ENCODE peak calls at places on chromosomes 7 and 10, in six cellular contexts. F is mesothelial cell of epicardium, K is BE2C, A is hepatocyte, E is WERI-Rb-1, B is tibial artery. X is an unnamed sample.

GRCh38 chr7:89334785-89335184 is 539.2 kb upstream of the TEX47 start:
- DNase-seq in F (no peak), K (no peak), A (no peak), E (no peak), B (no peak), X (no peak)

GRCh38 chr7:128247640-128248194 is 6.6 kb downstream of the LEP start:
- DNase-seq in F (no peak), K (no peak), A (no peak), E (no peak), B (no peak), X (peak; percentile 46)

GRCh38 chr7:3517344-3517743 is 216.3 kb downstream of the SDK1 start:
- DNase-seq in F (no peak), K (no peak), A (no peak), E (no peak), B (no peak), X (no peak)

GRCh38 chr7:28389504-28390385 is 22.6 kb upstream of the CREB5 start:
- DNase-seq in F (no peak), K (peak; percentile 19), A (peak; percentile 86), E (no peak), B (no peak), X (peak; percentile 39)

GRCh38 chr7:100369105-100369504 is 4.2 kb upstream of the PILRA start:
- DNase-seq in F (no peak), K (no peak), A (no peak), E (no peak), B (peak; percentile 71), X (no peak)

GRCh38 chr7:44636041-44636580 is 29.7 kb downstream of the OGDH start:
- DNase-seq in F (no peak), K (no peak), A (peak; percentile 46), E (no peak), B (no peak), X (no peak)

GRCh38 chr7:143369678-143370651 is 7.5 kb upstream of the FAM131B start:
- DNase-seq in F (no peak), K (no peak), A (no peak), E (no peak), B (no peak), X (no peak)

GRCh38 chr10:44400553-44400952 is 15.7 kb upstream of the CXCL12 start:
- DNase-seq in F (no peak), K (no peak), A (no peak), E (no peak), B (no peak), X (no peak)

GRCh38 chr7:140297192-140297591 is 101.1 kb downstream of the SLC37A3 start:
- DNase-seq in F (no peak), K (no peak), A (no peak), E (no peak), B (no peak), X (no peak)

GRCh38 chr10:88200637-88201036 is 337.2 kb downstream of the PTEN start:
- DNase-seq in F (no peak), K (no peak), A (no peak), E (no peak), B (no peak), X (peak; percentile 7)

GRCh38 chr7:107446988-107447387 is 22.9 kb upstream of the GPR22 start:
- DNase-seq in F (no peak), K (no peak), A (no peak), E (no peak), B (no peak), X (no peak)

GRCh38 chr7:151382079-151382885 is 27.6 kb downstream of the WDR86 start:
- DNase-seq in F (no peak), K (no peak), A (no peak), E (peak; percentile 6), B (no peak), X (no peak)

GRCh38 chr7:17274551-17275245 is 23.8 kb upstream of the AHR start:
- DNase-seq in F (no peak), K (no peak), A (no peak), E (no peak), B (no peak), X (peak; percentile 64)

GRCh38 chr7:20797174-20798080 is 10.7 kb upstream of the SP8 start:
- DNase-seq in F (no peak), K (no peak), A (no peak), E (peak; percentile 62), B (no peak), X (no peak)

GRCh38 chr10:24617771-24618396 is 105.8 kb downstream of the ARHGAP21 start:
- DNase-seq in F (peak; percentile 52), K (peak; percentile 51), A (peak; percentile 52), E (peak; percentile 32), B (peak; percentile 36), X (peak; percentile 75)

GRCh38 chr10:21372651-21373410 is 152.7 kb downstream of the SKIDA1 start:
- DNase-seq in F (no peak), K (no peak), A (peak; percentile 66), E (no peak), B (peak; percentile 60), X (peak; percentile 57)

GRCh38 chr10:61350794-61351193 is 102.4 kb downstream of the TMEM26 start:
- DNase-seq in F (no peak), K (no peak), A (no peak), E (no peak), B (no peak), X (no peak)

GRCh38 chr10:52779541-52780390 is 7.2 kb upstream of the MBL2 start:
- DNase-seq in F (peak; percentile 90), K (peak; percentile 75), A (peak; percentile 87), E (peak; percentile 49), B (peak; percentile 33), X (peak; percentile 87)

GRCh38 chr10:52776471-52776903 is 3.9 kb upstream of the MBL2 start:
- DNase-seq in F (no peak), K (no peak), A (no peak), E (no peak), B (no peak), X (no peak)

GRCh38 chr10:52780391-52781155 is 8.0 kb upstream of the MBL2 start:
- DNase-seq in F (no peak), K (no peak), A (no peak), E (no peak), B (no peak), X (no peak)

GRCh38 chr10:52777414-52777813 is 4.8 kb upstream of the MBL2 start:
- DNase-seq in F (no peak), K (no peak), A (no peak), E (no peak), B (no peak), X (no peak)

GRCh38 chr10:52778511-52779392 is 6.2 kb upstream of the MBL2 start:
- DNase-seq in F (no peak), K (peak; percentile 28), A (no peak), E (peak; percentile 12), B (no peak), X (no peak)
- TF ChIP-seq CTCF in F (peak; percentile 18), K (peak; percentile 47), A (peak; percentile 22), E (peak; percentile 47), B (peak; percentile 14), X (peak; percentile 55)

DNA sequence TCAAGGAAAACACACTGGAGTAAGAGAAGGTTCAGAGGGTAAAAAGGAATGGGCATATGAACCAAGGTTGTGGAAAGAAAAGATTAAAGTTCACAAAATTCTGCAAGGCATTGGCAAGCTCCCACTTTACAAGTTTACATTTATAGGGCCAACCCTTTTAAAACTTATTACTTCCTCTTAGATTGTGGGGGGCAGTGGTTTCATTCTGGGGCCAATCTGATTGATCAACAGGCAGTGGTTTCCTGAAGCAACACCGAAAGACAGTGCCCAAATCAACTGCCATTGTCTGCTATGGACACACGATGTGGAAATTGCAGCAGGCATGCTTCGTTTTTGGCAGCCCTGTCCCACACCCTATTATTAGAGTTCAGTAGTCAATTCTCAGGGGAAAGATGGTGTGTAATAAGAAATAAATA is 154.0 kb downstream of the SGMS1 start:
- DNase-seq in F (no peak), K (no peak), A (no peak), E (no peak), B (no peak), X (no peak)
- TF ChIP-seq CTCF in F (no peak), K (no peak), A (no peak), E (no peak), B (no peak), X (no peak)

GRCh38 chr7:104415700-104416099 is 87.3 kb downstream of the LHFPL3 start:
- DNase-seq in F (no peak), K (no peak), A (no peak), E (peak; percentile 19), B (no peak), X (no peak)
- TF ChIP-seq CTCF in F (no peak), K (peak; percentile 20), A (no peak), E (peak; percentile 61), B (no peak), X (no peak)

DNA sequence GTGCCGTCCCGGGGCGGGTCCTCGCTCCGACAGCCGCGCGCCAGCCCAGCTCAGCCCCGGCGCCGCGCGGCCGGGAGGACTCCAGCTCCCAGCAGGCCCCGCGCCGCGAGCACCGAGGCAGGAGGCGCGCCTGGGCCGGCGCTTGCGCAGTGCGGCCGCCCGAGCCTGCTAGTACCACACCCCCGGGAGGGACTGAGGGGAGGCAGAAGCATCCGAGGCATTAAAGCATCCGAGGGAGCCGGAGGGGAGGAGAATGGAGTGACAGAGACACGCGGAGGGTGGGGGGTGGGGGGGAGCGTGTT is at the start of gene GRK5:
- DNase-seq in F (peak; percentile 92), K (peak; percentile 96), A (peak; percentile 99), E (peak; percentile 96), B (peak; percentile 97), X (peak; percentile 89)
- TF ChIP-seq CTCF in F (no peak), K (no peak), A (no peak), E (no peak), B (no peak), X (no peak)

DNA sequence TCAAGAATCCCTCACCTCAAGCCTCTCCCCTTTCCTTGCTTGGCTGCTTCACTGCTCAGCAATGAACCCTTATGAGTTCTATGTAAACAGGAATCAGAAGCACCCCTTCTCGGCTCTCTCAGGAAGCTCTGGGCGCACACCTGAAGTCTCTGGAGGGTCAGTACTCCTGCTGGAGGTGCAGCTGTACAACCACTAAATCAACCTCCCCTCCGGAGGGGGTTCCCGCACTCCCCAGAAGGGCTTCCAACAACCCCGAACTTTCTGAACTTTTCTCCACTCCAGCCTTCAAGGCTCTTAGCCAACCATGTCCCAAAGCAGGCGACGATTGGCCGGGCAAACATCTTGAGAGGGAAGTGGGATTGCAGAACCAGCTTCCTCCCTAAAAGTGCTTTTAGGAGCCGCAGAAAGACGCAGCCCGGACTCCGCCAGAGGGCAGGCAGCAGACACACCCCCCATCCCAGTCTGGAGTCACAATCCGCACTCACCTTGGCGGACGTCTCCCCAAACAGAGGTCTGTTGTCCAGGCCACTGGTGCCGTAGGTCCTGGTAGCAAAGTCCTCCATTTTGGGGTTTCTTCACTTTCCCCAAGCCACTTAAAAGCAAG is 489 bp downstream of the TMEM243 start:
- DNase-seq in F (peak; percentile 53), K (peak; percentile 21), A (peak; percentile 48), E (no peak), B (peak; percentile 78), X (peak; percentile 47)
- TF ChIP-seq CTCF in F (no peak), K (no peak), A (peak; percentile 5), E (no peak), B (no peak), X (no peak)

DNA sequence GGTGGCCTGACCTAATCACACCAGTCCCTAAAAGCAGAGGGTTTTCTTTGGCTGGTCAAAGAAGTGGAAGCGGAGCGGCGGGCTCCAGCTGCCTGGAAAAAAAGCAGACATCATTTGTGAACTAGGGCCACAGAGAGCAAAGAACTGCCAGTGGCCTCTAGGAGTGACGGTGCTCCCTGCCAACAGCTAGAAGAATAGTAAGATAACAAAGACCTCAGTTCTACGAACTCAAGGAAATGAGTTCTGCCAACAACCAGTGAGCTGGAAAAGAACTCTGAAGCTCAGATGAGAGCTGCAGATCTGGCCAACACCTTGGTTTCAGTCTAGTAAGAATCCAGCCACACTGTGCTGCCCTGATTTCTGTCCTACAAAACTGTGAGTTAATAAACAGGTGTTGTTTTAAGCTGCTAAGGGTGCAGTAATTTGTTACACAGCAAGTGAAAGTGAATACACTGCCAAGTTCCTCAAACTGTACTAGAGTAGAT is 178.0 kb downstream of the SRPK2 start:
- DNase-seq in F (no peak), K (no peak), A (no peak), E (no peak), B (no peak), X (no peak)
- TF ChIP-seq CTCF in F (no peak), K (no peak), A (no peak), E (no peak), B (no peak), X (no peak)